ENCODE peak calls at places on chromosomes 1 and 21, in six cellular contexts. Z is AG09319, F is brain microvascular endothelial cell, K is heart left ventricle, G is BE2C, B is AG10803. C is an unnamed sample.

GRCh38 chr1:58815680-58816071 is 31.8 kb upstream of the JUN start:
- DNase-seq in K (no peak), B (no peak), G (no peak), Z (no peak), F (peak; percentile 26), C (no peak)

GRCh38 chr1:28112388-28113311 is 24.2 kb upstream of the EYA3 start:
- DNase-seq in F (peak; percentile 84), G (no peak), B (peak; percentile 52), K (no peak), Z (no peak), C (no peak)

GRCh38 chr1:15096293-15096692 is 57.3 kb upstream of the TMEM51 start:
- DNase-seq in Z (no peak), F (no peak), K (no peak), G (no peak), B (no peak), C (no peak)

GRCh38 chr1:216416488-216416887 is 6.8 kb downstream of the USH2A start:
- DNase-seq in G (no peak), F (no peak), B (no peak), Z (no peak), K (no peak), C (no peak)

GRCh38 chr1:33237579-33237978 is 18.7 kb upstream of the ZNF362 start:
- DNase-seq in B (no peak), G (no peak), F (no peak), K (no peak), Z (no peak), C (no peak)

GRCh38 chr1:10530281-10530740 is 55.6 kb downstream of the PEX14 start:
- DNase-seq in K (peak; percentile 68), F (peak; percentile 49), Z (no peak), G (peak; percentile 61), B (peak; percentile 29), C (no peak)

GRCh38 chr1:100627936-100628335 is 90.0 kb downstream of the GPR88 start:
- DNase-seq in Z (no peak), B (peak; percentile 34), K (no peak), F (no peak), G (no peak), C (no peak)

GRCh38 chr1:209587778-209588177 is 4.3 kb downstream of the CAMK1G start:
- DNase-seq in F (no peak), G (no peak), Z (no peak), B (peak; percentile 16), K (no peak), C (no peak)

GRCh38 chr1:76625887-76626286 is 241.4 kb upstream of the ST6GALNAC5 start:
- DNase-seq in B (no peak), F (no peak), G (no peak), K (no peak), Z (no peak), C (no peak)

GRCh38 chr1:216314369-216315095 is 108.7 kb downstream of the USH2A start:
- DNase-seq in B (no peak), F (peak; percentile 14), K (no peak), G (no peak), Z (no peak), C (no peak)

GRCh38 chr1:97832490-97832889 is 88.3 kb downstream of the DPYD start:
- DNase-seq in K (no peak), G (peak; percentile 82), Z (peak; percentile 8), F (peak; percentile 9), B (peak; percentile 30), C (no peak)

GRCh38 chr1:205591522-205592351 is 40.1 kb downstream of the ELK4 start:
- DNase-seq in F (peak; percentile 74), B (peak; percentile 62), Z (peak; percentile 23), G (peak; percentile 87), K (peak; percentile 91), C (peak; percentile 10)

GRCh38 chr1:229863651-229864545 is 203.1 kb upstream of the GALNT2 start:
- DNase-seq in Z (no peak), F (no peak), G (no peak), B (no peak), K (no peak), C (no peak)

GRCh38 chr1:155321577-155322497 is 1.1 kb downstream of the RUSC1 start:
- DNase-seq in G (no peak), K (no peak), F (no peak), B (no peak), Z (no peak), C (no peak)

GRCh38 chr1:93992190-93992589 is 83.0 kb upstream of the GCLM start:
- DNase-seq in B (no peak), Z (no peak), F (no peak), G (no peak), K (no peak), C (no peak)

GRCh38 chr1:65009176-65009575 is 42.8 kb upstream of the JAK1 start:
- DNase-seq in K (no peak), Z (no peak), G (no peak), F (no peak), B (no peak), C (no peak)

GRCh38 chr1:204344665-204345064 is 15.1 kb downstream of the PLEKHA6 start:
- DNase-seq in G (peak; percentile 70), Z (no peak), F (no peak), B (no peak), K (no peak), C (no peak)

GRCh38 chr1:231814536-231814935 is 187.9 kb downstream of the DISC1 start:
- DNase-seq in K (no peak), G (no peak), F (no peak), Z (no peak), B (no peak), C (no peak)

GRCh38 chr1:27157194-27157593 is 2.3 kb upstream of the SLC9A1 start:
- DNase-seq in F (no peak), Z (no peak), K (no peak), G (no peak), B (no peak), C (no peak)

GRCh38 chr21:36854391-36854790 is 112.1 kb downstream of the HLCS start:
- DNase-seq in Z (no peak), B (no peak), F (peak; percentile 53), K (no peak), G (peak; percentile 68), C (no peak)
- TF ChIP-seq CTCF in Z (peak; percentile 49), B (peak; percentile 56), F (peak; percentile 79), K (peak; percentile 72), G (peak; percentile 86), C (peak; percentile 59)

GRCh38 chr21:41482980-41483379 is 25.0 kb downstream of the TMPRSS2 start:
- DNase-seq in K (no peak), F (no peak), B (no peak), Z (no peak), G (no peak), C (no peak)
- TF ChIP-seq CTCF in K (no peak), F (no peak), B (no peak), Z (no peak), G (no peak), C (no peak)

GRCh38 chr1:119186471-119186870 is 46.0 kb upstream of the WARS2 start:
- DNase-seq in K (no peak), G (no peak), B (no peak), Z (no peak), F (no peak), C (no peak)

GRCh38 chr1:119184972-119185371 is 44.5 kb upstream of the WARS2 start:
- DNase-seq in K (no peak), Z (no peak), F (no peak), B (no peak), G (no peak), C (no peak)

GRCh38 chr1:119187416-119187815 is 47.0 kb upstream of the WARS2 start:
- DNase-seq in K (no peak), G (no peak), B (no peak), F (no peak), Z (no peak), C (no peak)

GRCh38 chr1:119188926-119189325 is 48.5 kb upstream of the WARS2 start:
- DNase-seq in G (no peak), F (no peak), Z (peak; percentile 54), B (peak; percentile 79), K (no peak), C (no peak)
- TF ChIP-seq CTCF in G (no peak), F (no peak), Z (no peak), B (no peak), K (no peak), C (no peak)

DNA sequence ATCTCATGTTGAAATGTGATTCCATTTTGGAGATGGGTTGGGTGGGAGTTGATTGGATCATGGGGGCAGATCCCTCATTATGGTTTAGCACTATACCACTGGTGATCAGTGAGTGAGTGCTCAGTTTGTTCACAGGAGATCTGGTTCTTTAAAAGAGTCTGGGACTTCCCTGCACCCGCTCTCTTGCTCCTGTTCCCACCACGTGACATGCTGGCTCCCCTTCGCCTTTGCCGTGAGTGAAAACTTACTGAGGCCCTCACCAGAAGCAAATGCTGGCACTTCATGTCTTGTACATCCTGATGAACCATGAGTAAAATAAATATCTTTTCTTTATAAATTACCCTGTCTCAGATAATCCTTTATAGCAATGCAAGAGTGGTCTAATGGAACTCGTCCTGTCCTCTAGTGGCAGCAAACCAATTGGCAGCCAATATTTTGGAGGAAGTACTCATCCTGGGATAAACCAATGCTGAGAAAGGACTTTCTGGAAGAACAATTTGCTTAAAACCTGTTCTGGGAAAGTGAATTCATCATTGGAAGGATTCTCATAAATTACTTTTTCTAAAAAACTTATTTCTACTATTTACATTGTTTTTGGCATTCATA is 27.8 kb upstream of the CYP4A11 start:
- DNase-seq in Z (no peak), G (no peak), B (no peak), F (no peak), K (no peak), C (no peak)
- TF ChIP-seq CTCF in Z (no peak), G (no peak), B (no peak), F (no peak), K (no peak), C (no peak)

GRCh38 chr1:18649713-18650370 is 19.2 kb downstream of the PAX7 start:
- DNase-seq in F (peak; percentile 28), B (peak; percentile 3), Z (no peak), G (no peak), K (no peak), C (no peak)
- TF ChIP-seq CTCF in F (no peak), B (no peak), Z (no peak), G (no peak), K (no peak), C (no peak)

DNA sequence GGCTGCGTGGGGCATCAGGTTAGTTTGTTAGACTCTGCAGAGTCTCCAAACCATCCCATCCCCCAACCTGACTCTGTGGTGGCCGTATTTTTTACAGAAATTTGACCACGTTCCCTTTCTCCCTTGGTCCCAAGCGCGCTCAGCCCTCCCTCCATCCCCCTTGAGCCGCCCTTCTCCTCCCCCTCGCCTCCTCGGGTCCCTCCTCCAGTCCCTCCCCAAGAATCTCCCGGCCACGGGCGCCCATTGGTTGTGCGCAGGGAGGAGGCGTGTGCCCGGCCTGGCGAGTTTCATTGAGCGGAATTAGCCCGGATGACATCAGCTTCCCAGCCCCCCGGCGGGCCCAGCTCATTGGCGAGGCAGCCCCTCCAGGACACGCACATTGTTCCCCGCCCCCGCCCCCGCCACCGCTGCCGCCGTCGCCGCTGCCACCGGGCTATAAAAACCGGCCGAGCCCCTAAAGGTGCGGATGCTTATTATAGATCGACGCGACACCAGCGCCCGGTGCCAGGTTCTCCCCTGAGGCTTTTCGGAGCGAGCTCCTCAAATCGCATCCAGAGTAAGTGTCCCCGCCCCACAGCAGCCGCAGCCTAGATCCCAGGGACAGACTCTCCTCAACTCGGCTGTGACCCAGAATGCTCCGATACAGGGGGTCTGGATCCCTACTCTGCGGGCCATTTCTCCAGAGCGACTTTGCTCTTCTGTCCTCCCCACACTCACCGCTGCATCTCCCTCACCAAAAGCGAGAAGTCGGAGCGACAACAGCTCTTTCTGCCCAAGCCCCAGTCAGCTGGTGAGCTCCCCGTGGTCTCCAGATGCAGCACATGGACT is at the start of gene OLIG2:
- DNase-seq in K (no peak), B (no peak), F (no peak), Z (no peak), G (peak; percentile 79), C (no peak)
- TF ChIP-seq CTCF in K (no peak), B (no peak), F (no peak), Z (no peak), G (no peak), C (no peak)

C was measured in AG09309.